ENCODE peak calls at places on chromosomes 6 and 20, in six cellular contexts. G is GM23338, B is HCT116, T is HepG2, H is esophagus muscularis mucosa, R is transverse colon. D is an unnamed sample.

GRCh38 chr6:52640170-52640569 is 30.7 kb upstream of the TMEM14A start:
- DNase-seq in G (no peak), B (no peak), T (peak; percentile 73), H (no peak), R (no peak), D (no peak)

GRCh38 chr6:56708810-56709597 is 66.3 kb upstream of the DST start:
- DNase-seq in G (peak; percentile 81), B (peak; percentile 66), T (peak; percentile 66), H (no peak), R (no peak), D (no peak)

GRCh38 chr6:148559848-148560433 is 186.9 kb upstream of the UST start:
- DNase-seq in G (peak; percentile 82), B (peak; percentile 26), T (peak; percentile 39), H (peak; percentile 93), R (peak; percentile 74), D (no peak)

GRCh38 chr20:37565134-37565811 is 37.6 kb upstream of the BLCAP start:
- DNase-seq in G (no peak), B (no peak), T (no peak), H (peak; percentile 53), R (no peak), D (no peak)

GRCh38 chr6:51812231-51812630 is 275.2 kb downstream of the PKHD1 start:
- DNase-seq in G (no peak), B (no peak), T (no peak), H (no peak), R (no peak), D (no peak)

GRCh38 chr6:52929321-52930164 is 20.0 kb upstream of the GSTA3 start:
- DNase-seq in G (no peak), B (peak; percentile 22), T (peak; percentile 43), H (peak; percentile 74), R (no peak), D (peak; percentile 54)

GRCh38 chr20:48717959-48718223 is 109.9 kb downstream of the PREX1 start:
- DNase-seq in G (no peak), B (no peak), T (no peak), H (no peak), R (no peak), D (no peak)

GRCh38 chr6:116370717-116371383 is at the start of gene DSE:
- DNase-seq in G (peak; percentile 95), B (no peak), T (no peak), H (peak; percentile 95), R (peak; percentile 78), D (no peak)

GRCh38 chr6:63521475-63522210 is 50.6 kb upstream of the LOC128125822 start:
- DNase-seq in G (no peak), B (no peak), T (peak; percentile 76), H (no peak), R (no peak), D (no peak)

GRCh38 chr6:105259912-105260889 is 80.4 kb upstream of the POPDC3 start:
- DNase-seq in G (no peak), B (no peak), T (no peak), H (peak; percentile 79), R (no peak), D (no peak)

GRCh38 chr6:85068221-85068620 is 303.8 kb upstream of the TBX18 start:
- DNase-seq in G (no peak), B (no peak), T (no peak), H (no peak), R (no peak), D (no peak)

GRCh38 chr20:32440758-32441078 is 82.6 kb downstream of the ASXL1 start:
- DNase-seq in G (no peak), B (no peak), T (no peak), H (no peak), R (no peak), D (no peak)

GRCh38 chr6:168145747-168146596 is 67.0 kb upstream of the FRMD1 start:
- DNase-seq in G (no peak), B (no peak), T (no peak), H (peak; percentile 85), R (no peak), D (no peak)

GRCh38 chr20:43985608-43986316 is 71.1 kb downstream of the TOX2 start:
- DNase-seq in G (peak; percentile 15), B (no peak), T (no peak), H (no peak), R (peak; percentile 38), D (no peak)

GRCh38 chr6:117404548-117404947 is 21.2 kb downstream of the ROS1 start:
- DNase-seq in G (no peak), B (no peak), T (no peak), H (no peak), R (no peak), D (no peak)

GRCh38 chr20:39850821-39851330 is 838.2 kb downstream of the MAFB start:
- DNase-seq in G (no peak), B (no peak), T (no peak), H (no peak), R (no peak), D (no peak)

GRCh38 chr6:164133095-164133494 is 718.6 kb downstream of the QKI start:
- DNase-seq in G (no peak), B (peak; percentile 0), T (no peak), H (no peak), R (no peak), D (no peak)

GRCh38 chr20:10673831-10674683 is at the start of gene JAG1:
- DNase-seq in G (peak; percentile 97), B (peak; percentile 85), T (peak; percentile 97), H (peak; percentile 95), R (peak; percentile 97), D (peak; percentile 81)

GRCh38 chr6:44727651-44728630 is 340.4 kb downstream of the CDC5L start:
- DNase-seq in G (peak; percentile 10), B (no peak), T (no peak), H (peak; percentile 87), R (no peak), D (no peak)

GRCh38 chr20:61728326-61728725 is 337.4 kb downstream of the TAF4 start:
- DNase-seq in G (no peak), B (no peak), T (no peak), H (no peak), R (no peak), D (no peak)

GRCh38 chr6:56706981-56707726 is 64.5 kb upstream of the DST start:
- DNase-seq in G (no peak), B (no peak), T (no peak), H (no peak), R (no peak), D (no peak)

GRCh38 chr6:159844737-159845645 is 44.9 kb downstream of the PNLDC1 start:
- DNase-seq in G (no peak), B (no peak), T (no peak), H (no peak), R (no peak), D (no peak)

GRCh38 chr6:166514196-166514595 is 72.3 kb downstream of the RAMACL start:
- DNase-seq in G (peak; percentile 51), B (no peak), T (no peak), H (no peak), R (no peak), D (no peak)

DNA sequence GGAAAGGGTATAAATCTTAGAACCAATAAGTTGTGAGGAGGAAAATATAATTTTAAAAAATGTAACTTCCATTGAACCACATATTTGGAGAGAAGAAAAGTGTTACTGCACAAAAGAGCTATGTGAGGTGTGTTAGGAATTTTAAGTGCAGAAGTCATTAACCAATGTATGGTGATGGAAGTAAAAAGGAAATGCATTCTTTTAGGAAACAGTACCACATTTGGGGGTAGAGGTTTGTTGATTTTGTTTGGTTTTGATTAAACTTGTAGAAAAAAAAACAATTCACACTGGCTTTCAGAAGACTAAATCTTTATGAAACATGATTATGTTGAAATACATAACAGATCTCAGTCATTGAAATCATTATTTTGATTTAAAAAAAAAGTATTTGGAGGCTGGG is 1287.1 kb upstream of the GJE1 start:
- DNase-seq in G (no peak), B (no peak), T (no peak), H (no peak), R (no peak), D (no peak)
- H3K4me1 ChIP-seq in G (no peaks in the 10 kb centered on the region), B (peaks cover 14% of the 10 kb centered on the region), T (no peaks in the 10 kb centered on the region), H (no peaks in the 10 kb centered on the region), R (no peaks in the 10 kb centered on the region), D (no peaks in the 10 kb centered on the region)

GRCh38 chr20:41356951-41357350 is 9.7 kb downstream of the EMILIN3 start:
- DNase-seq in G (no peak), B (no peak), T (no peak), H (no peak), R (no peak), D (no peak)
- TF ChIP-seq POLR2AphosphoS5 in G (no peak), B (no peak), T (no peak), H (no peak), R (no peak), D (no peak)

GRCh38 chr6:47970826-47971225 is 140.2 kb downstream of the PTCHD4 start:
- DNase-seq in G (no peak), B (no peak), T (no peak), H (no peak), R (no peak), D (no peak)

GRCh38 chr6:47967843-47968242 is 143.2 kb downstream of the PTCHD4 start:
- DNase-seq in G (no peak), B (no peak), T (no peak), H (no peak), R (no peak), D (no peak)

DNA sequence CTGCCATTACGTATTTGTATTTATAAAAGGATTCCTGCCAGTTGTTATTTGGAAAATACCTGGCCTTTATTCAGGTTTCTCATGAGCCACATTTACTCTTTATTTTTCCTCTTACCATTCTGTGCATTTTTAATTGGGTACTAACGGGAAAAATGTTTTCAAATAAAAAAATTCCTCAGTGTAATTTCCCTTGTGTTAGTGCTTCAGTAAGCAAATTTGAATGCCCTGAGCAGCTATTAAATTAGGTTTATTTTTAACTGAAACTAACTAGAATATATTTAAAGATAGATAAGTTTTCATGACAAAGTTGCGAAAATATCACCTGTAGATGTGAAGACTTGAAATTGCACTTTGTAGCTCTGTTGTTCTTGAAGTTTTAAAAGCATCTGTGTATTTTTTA is 146.0 kb downstream of the PTCHD4 start:
- DNase-seq in G (no peak), B (no peak), T (no peak), H (no peak), R (no peak), D (no peak)
- H3K4me3 ChIP-seq in G (no peak overlapping the region), B (no peak overlapping the region), T (no peak overlapping the region), H (no peak overlapping the region), R (no peak overlapping the region), D (no peak overlapping the region)

GRCh38 chr6:137227872-137228302 is 8.7 kb upstream of the IFNGR1 start:
- DNase-seq in G (no peak), B (no peak), T (no peak), H (no peak), R (no peak), D (no peak)

GRCh38 chr6:137224890-137225198 is 5.7 kb upstream of the IFNGR1 start:
- DNase-seq in G (no peak), B (no peak), T (no peak), H (no peak), R (no peak), D (no peak)

GRCh38 chr6:137223370-137224131 is 4.4 kb upstream of the IFNGR1 start:
- DNase-seq in G (no peak), B (no peak), T (peak; percentile 53), H (no peak), R (no peak), D (peak; percentile 7)

GRCh38 chr6:137229075-137229759 is 10.0 kb upstream of the IFNGR1 start:
- DNase-seq in G (no peak), B (no peak), T (no peak), H (no peak), R (no peak), D (no peak)

DNA sequence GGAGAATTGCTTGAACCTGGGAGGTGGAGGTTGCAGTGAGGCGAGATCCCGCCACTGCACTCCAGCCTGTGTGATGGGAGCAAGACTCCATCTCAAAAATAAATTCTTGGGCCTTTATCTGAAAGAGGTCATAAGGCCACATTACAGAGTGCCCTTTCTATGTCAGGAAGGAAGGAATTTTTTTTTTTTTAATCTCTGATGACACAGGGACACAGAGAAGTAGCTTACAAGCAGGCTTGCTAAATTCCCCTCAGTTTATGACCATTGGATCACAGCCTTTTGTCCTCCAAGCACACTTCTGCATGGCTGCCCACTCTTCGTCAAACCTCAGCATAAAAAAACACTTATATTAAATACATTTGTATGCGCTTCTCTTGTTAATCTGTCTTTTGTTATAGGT is 7.5 kb upstream of the IFNGR1 start:
- DNase-seq in G (no peak), B (no peak), T (no peak), H (no peak), R (no peak), D (no peak)
- H3K4me1 ChIP-seq in G (no peaks in the 10 kb centered on the region), B (no peaks in the 10 kb centered on the region), T (peaks cover 23% of the 10 kb centered on the region), H (peaks cover 45% of the 10 kb centered on the region), R (peaks cover 29% of the 10 kb centered on the region), D (no peaks in the 10 kb centered on the region)

D was measured in Panc1.